ENCODE peak calls at places on chromosome 12, in five cellular contexts. L, Z, A, V and B are unnamed samples.

GRCh38 chr12:16606201-16606849 is 363 bp upstream of the LMO3 start:
- DNase-seq in Z (no peak), V (no peak), L (peak; percentile 53), A (no peak), B (peak; percentile 78)

GRCh38 chr12:84994436-84994835 is 41.6 kb downstream of the TSPAN19 start:
- DNase-seq in A (no peak), V (no peak), L (no peak), Z (no peak), B (no peak)

GRCh38 chr12:121990692-121991603 is 30.7 kb upstream of the BCL7A start:
- DNase-seq in V (no peak), Z (no peak), A (peak; percentile 50), L (peak; percentile 48), B (no peak)

GRCh38 chr12:104605685-104606084 is 148.9 kb downstream of the CHST11 start:
- DNase-seq in Z (no peak), V (peak; percentile 77), L (peak; percentile 36), A (no peak), B (peak; percentile 71)

GRCh38 chr12:96249196-96250118 is 55.3 kb downstream of the ELK3 start:
- DNase-seq in V (peak; percentile 97), L (peak; percentile 64), Z (peak; percentile 60), A (no peak), B (peak; percentile 82)

GRCh38 chr12:53068811-53069585 is 10.2 kb downstream of the SPRYD3 start:
- DNase-seq in V (peak; percentile 51), A (no peak), L (no peak), Z (no peak), B (peak; percentile 55)

GRCh38 chr12:109464642-109465351 is 12.3 kb downstream of the KCTD10 start:
- DNase-seq in L (no peak), A (no peak), Z (no peak), V (no peak), B (no peak)

GRCh38 chr12:9940370-9940769 is 8.2 kb upstream of the CLEC2A start:
- DNase-seq in Z (no peak), V (no peak), L (no peak), A (no peak), B (no peak)

GRCh38 chr12:70883855-70884254 is 36.7 kb downstream of the PTPRR start:
- DNase-seq in A (no peak), V (no peak), Z (no peak), L (no peak), B (no peak)

GRCh38 chr12:81095470-81096232 is 17.8 kb downstream of the ACSS3 start:
- DNase-seq in V (no peak), A (no peak), L (peak; percentile 18), Z (no peak), B (no peak)

GRCh38 chr12:32488132-32488531 is 88.8 kb downstream of the FGD4 start:
- DNase-seq in A (no peak), L (no peak), Z (no peak), V (no peak), B (no peak)

GRCh38 chr12:98456583-98457573 is 58.5 kb upstream of the TMPO start:
- DNase-seq in A (no peak), Z (peak; percentile 73), V (peak; percentile 66), L (peak; percentile 72), B (peak; percentile 86)

GRCh38 chr12:75289678-75290200 is 40.4 kb downstream of the CAPS2 start:
- DNase-seq in Z (no peak), A (no peak), L (peak; percentile 12), V (no peak), B (no peak)

GRCh38 chr12:113136128-113136989 is 798 bp upstream of the RASAL1 start:
- DNase-seq in A (peak; percentile 55), V (peak; percentile 86), L (no peak), Z (no peak), B (no peak)

GRCh38 chr12:12645485-12645884 is 33.8 kb downstream of the CREBL2 start:
- DNase-seq in V (no peak), L (peak; percentile 33), Z (no peak), A (peak; percentile 70), B (no peak)

GRCh38 chr12:115335594-115335993 is 651.6 kb upstream of the TBX3 start:
- DNase-seq in A (no peak), V (no peak), L (no peak), Z (no peak), B (no peak)

GRCh38 chr12:70028918-70029317 is 203.9 kb downstream of the MYRFL start:
- DNase-seq in L (no peak), V (no peak), Z (no peak), A (no peak), B (no peak)

GRCh38 chr12:81517296-81517695 is 241.9 kb downstream of the PPFIA2 start:
- DNase-seq in V (no peak), L (no peak), Z (no peak), A (no peak), B (no peak)